ENCODE peak calls at places on chromosomes 6 and 20, in eight cellular contexts. C is K562, N is keratinocyte, L is HepG2, H is GM12878, P is GM23338, Y is fibroblast of lung, E is HCT116. M is an unnamed sample.
A peak's percentile ranks its signal among the peaks of the same experiment; 100 is the strongest.

GRCh38 chr20:535958-536357 is 7.6 kb downstream of the CSNK2A1 start:
- DNase-seq in C (no peak), N (no peak), L (no peak), H (no peak), P (no peak), Y (no peak), E (no peak), M (no peak)

GRCh38 chr6:105272783-105273182 is 93.0 kb upstream of the POPDC3 start:
- DNase-seq in C (peak; percentile 14), N (no peak), L (peak; percentile 18), H (no peak), P (peak; percentile 36), Y (peak; percentile 15), E (no peak), M (peak; percentile 56)

GRCh38 chr20:50380697-50381040 is 129.5 kb upstream of the PTPN1 start:
- DNase-seq in C (no peak), N (no peak), L (peak; percentile 54), H (no peak), P (peak; percentile 22), Y (peak; percentile 72), E (no peak), M (peak; percentile 78)

GRCh38 chr20:50535162-50535561 is 25.0 kb downstream of the PTPN1 start:
- DNase-seq in C (no peak), N (no peak), L (no peak), H (no peak), P (no peak), Y (no peak), E (no peak), M (no peak)

GRCh38 chr6:52454556-52454955 is 34.4 kb downstream of the EFHC1 start:
- DNase-seq in C (no peak), N (peak; percentile 23), L (peak; percentile 6), H (no peak), P (no peak), Y (no peak), E (peak; percentile 16), M (peak; percentile 1)

GRCh38 chr20:13772529-13772928 is 12.2 kb downstream of the ESF1 start:
- DNase-seq in C (no peak), N (no peak), L (no peak), H (no peak), P (no peak), Y (no peak), E (no peak), M (peak; percentile 28)

GRCh38 chr6:121920616-121921015 is 478.8 kb upstream of the HSF2 start:
- DNase-seq in C (no peak), N (no peak), L (no peak), H (no peak), P (peak; percentile 13), Y (no peak), E (no peak), M (no peak)

GRCh38 chr6:17865798-17866725 is 121.4 kb downstream of the KIF13A start:
- DNase-seq in C (no peak), N (peak; percentile 99), L (peak; percentile 53), H (no peak), P (no peak), Y (peak; percentile 86), E (peak; percentile 98), M (peak; percentile 99)

GRCh38 chr6:19812512-19813119 is 24.6 kb upstream of the ID4 start:
- DNase-seq in C (peak; percentile 34), N (no peak), L (peak; percentile 67), H (no peak), P (peak; percentile 66), Y (peak; percentile 68), E (peak; percentile 38), M (peak; percentile 67)

GRCh38 chr6:56524891-56525703 is 117.6 kb downstream of the DST start:
- DNase-seq in C (no peak), N (no peak), L (no peak), H (no peak), P (no peak), Y (peak; percentile 99), E (no peak), M (peak; percentile 93)

GRCh38 chr6:108294297-108294786 is 512 bp upstream of the AFG1L start:
- DNase-seq in C (no peak), N (peak; percentile 15), L (no peak), H (no peak), P (no peak), Y (no peak), E (no peak), M (no peak)

GRCh38 chr6:150924808-150925654 is 59.5 kb downstream of the MTHFD1L start:
- DNase-seq in C (no peak), N (no peak), L (no peak), H (no peak), P (peak; percentile 25), Y (no peak), E (no peak), M (peak; percentile 78)

GRCh38 chr6:143061597-143062385 is 1.1 kb downstream of the AIG1 start:
- DNase-seq in C (no peak), N (no peak), L (peak; percentile 86), H (no peak), P (no peak), Y (no peak), E (no peak), M (peak; percentile 50)

GRCh38 chr6:106098383-106099234 is 12.5 kb downstream of the PRDM1 start:
- DNase-seq in C (peak; percentile 72), N (peak; percentile 66), L (no peak), H (peak; percentile 66), P (peak; percentile 39), Y (peak; percentile 88), E (peak; percentile 38), M (peak; percentile 50)

GRCh38 chr20:8621021-8621420 is 447.9 kb upstream of the PLCB4 start:
- DNase-seq in C (no peak), N (no peak), L (no peak), H (no peak), P (no peak), Y (no peak), E (no peak), M (no peak)

GRCh38 chr6:130473886-130474285 is 108.1 kb downstream of the TMEM200A start:
- DNase-seq in C (no peak), N (peak; percentile 92), L (no peak), H (no peak), P (no peak), Y (peak; percentile 31), E (no peak), M (peak; percentile 94)

GRCh38 chr20:41510847-41511453 is 107.2 kb downstream of the CHD6 start:
- DNase-seq in C (peak; percentile 18), N (no peak), L (no peak), H (no peak), P (no peak), Y (no peak), E (no peak), M (no peak)

GRCh38 chr6:164184410-164184809 is 769.9 kb downstream of the QKI start:
- DNase-seq in C (no peak), N (no peak), L (no peak), H (no peak), P (no peak), Y (no peak), E (no peak), M (no peak)

GRCh38 chr6:164183556-164184123 is 769.1 kb downstream of the QKI start:
- DNase-seq in C (no peak), N (no peak), L (no peak), H (no peak), P (no peak), Y (no peak), E (no peak), M (no peak)

GRCh38 chr6:164178933-164179332 is 764.4 kb downstream of the QKI start:
- DNase-seq in C (no peak), N (no peak), L (no peak), H (no peak), P (no peak), Y (no peak), E (no peak), M (no peak)
- H3K4me2 ChIP-seq in C (no peak overlapping the region), N (no peak overlapping the region), L (no peak overlapping the region), H (no peak overlapping the region), P (no peak overlapping the region), Y (no peak overlapping the region), E (no peak overlapping the region), M (no peak overlapping the region)

DNA sequence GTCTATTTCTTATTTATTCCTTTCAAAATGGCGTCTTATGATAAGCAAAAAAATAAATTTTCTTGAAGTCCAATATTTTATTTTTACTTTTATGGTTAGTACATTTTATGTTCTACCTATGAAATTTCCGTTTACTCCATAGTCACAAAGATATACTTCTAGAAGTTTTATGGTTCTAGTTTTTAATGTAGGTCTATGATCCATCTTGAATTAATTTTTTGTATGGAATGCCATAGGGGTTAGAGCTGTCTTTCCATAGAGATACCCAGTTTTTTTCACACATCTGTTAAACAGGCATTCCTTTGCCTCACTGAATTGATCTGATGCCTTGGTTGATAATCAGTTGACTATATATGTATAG is 24.9 kb upstream of the ASIP start:
- DNase-seq in C (no peak), N (no peak), L (no peak), H (no peak), P (no peak), Y (no peak), E (no peak), M (peak; percentile 16)
- H3K4me3 ChIP-seq in C (peak overlapping the region; percentile 30), N (peak overlapping the region; percentile 54), L (no peak overlapping the region), H (no peak overlapping the region), P (peak overlapping the region; percentile 48), Y (peak overlapping the region; percentile 36), E (peak overlapping the region; percentile 19), M (peak overlapping the region; percentile 78)

GRCh38 chr20:21521596-21522478 is 8.0 kb upstream of the NKX2-2 start:
- DNase-seq in C (no peak), N (no peak), L (no peak), H (no peak), P (peak; percentile 63), Y (no peak), E (no peak), M (no peak)
- TF ChIP-seq EZH2 in C (no peak), N (peak; percentile 42), L (peak; percentile 88), H (no peak), P (peak; percentile 48), Y (peak; percentile 6), E (no peak), M (no peak)

GRCh38 chr20:48916699-48917098 is 4.8 kb upstream of the ARFGEF2 start:
- DNase-seq in C (no peak), N (no peak), L (no peak), H (no peak), P (no peak), Y (no peak), E (no peak), M (no peak)

GRCh38 chr20:48908661-48909316 is 12.7 kb upstream of the ARFGEF2 start:
- DNase-seq in C (no peak), N (no peak), L (no peak), H (no peak), P (no peak), Y (no peak), E (no peak), M (no peak)

GRCh38 chr20:48910360-48910781 is 11.1 kb upstream of the ARFGEF2 start:
- DNase-seq in C (no peak), N (no peak), L (no peak), H (no peak), P (no peak), Y (peak; percentile 41), E (no peak), M (no peak)

GRCh38 chr20:48909910-48910309 is 11.6 kb upstream of the ARFGEF2 start:
- DNase-seq in C (no peak), N (no peak), L (no peak), H (no peak), P (no peak), Y (no peak), E (no peak), M (no peak)

DNA sequence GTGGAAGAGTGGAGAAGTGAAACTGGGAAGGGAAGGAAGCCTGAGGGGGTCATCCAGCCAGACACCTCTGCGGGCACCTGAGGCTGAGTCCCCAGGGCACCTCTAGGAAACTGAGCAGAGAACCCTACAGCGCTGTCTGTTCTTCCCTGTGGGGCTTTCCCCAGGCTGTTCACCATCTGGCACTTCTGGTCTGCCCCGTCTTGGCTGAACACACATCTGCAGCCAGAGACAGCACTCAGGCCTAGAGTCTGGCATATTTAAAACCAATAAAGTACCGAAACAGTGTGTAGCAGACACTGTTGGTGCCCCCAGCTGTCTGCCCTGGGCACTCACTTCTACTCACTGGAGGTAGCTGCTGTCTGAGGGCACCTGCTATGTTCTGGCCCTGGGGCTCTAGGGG is 9.4 kb upstream of the ARFGEF2 start:
- DNase-seq in C (no peak), N (no peak), L (no peak), H (no peak), P (no peak), Y (no peak), E (no peak), M (no peak)
- H3K4me2 ChIP-seq in C (no peak overlapping the region), N (no peak overlapping the region), L (no peak overlapping the region), H (peak overlapping the region; percentile 63), P (no peak overlapping the region), Y (no peak overlapping the region), E (no peak overlapping the region), M (no peak overlapping the region)

M was measured in GM23248.